ENCODE peak calls at places on chromosomes 2 and 18, in five cellular contexts. W is tibial artery, X is small intestine, V is H9, C is pancreas. S is an unnamed sample. For H3K4me1 and H3K27me3, the result is how much of the 10 kb centered on the place peaks cover.

GRCh38 chr2:157349949-157350510 is 24.4 kb upstream of the ERMN start:
- DNase-seq in V (no peak), X (no peak), W (no peak), C (no peak), S (no peak)

GRCh38 chr2:226829721-226830631 is 5.9 kb upstream of the RHBDD1 start:
- DNase-seq in W (no peak), C (no peak), X (no peak), V (no peak), S (no peak)

GRCh38 chr18:54734059-54734458 is 94.2 kb upstream of the RAB27B start:
- DNase-seq in C (no peak), W (no peak), V (no peak), X (no peak), S (no peak)

GRCh38 chr2:242069018-242069417 is 199.5 kb downstream of the RTP5 start:
- DNase-seq in X (no peak), W (no peak), C (no peak), V (no peak), S (no peak)

GRCh38 chr2:144583741-144584453 is 64.0 kb upstream of the ZEB2 start:
- DNase-seq in W (no peak), V (no peak), C (no peak), X (no peak), S (no peak)

GRCh38 chr18:26685438-26686173 is 137.3 kb upstream of the KCTD1 start:
- DNase-seq in W (no peak), X (no peak), V (no peak), C (no peak), S (peak)

GRCh38 chr2:189014426-189015138 is 40.4 kb downstream of the COL3A1 start:
- DNase-seq in W (no peak), C (no peak), X (no peak), V (no peak), S (no peak)

GRCh38 chr2:18219676-18220075 is 340.8 kb downstream of the RDH14 start:
- DNase-seq in W (no peak), V (no peak), C (no peak), X (no peak), S (no peak)

GRCh38 chr2:86064006-86064405 is 41.7 kb downstream of the POLR1A start:
- DNase-seq in X (no peak), C (no peak), W (no peak), V (no peak), S (no peak)
- H3K4me1 ChIP-seq in X (under half), C (under half), W (under half), V (under half), S (under half)

GRCh38 chr2:171608168-171608567 is 79.1 kb upstream of the DYNC1I2 start:
- DNase-seq in W (no peak), X (no peak), V (no peak), C (no peak), S (no peak)
- H3K27me3 ChIP-seq in W (under half), X (under half), V (under half), C (under half), S (under half)

GRCh38 chr2:47054036-47054555 is 101.0 kb downstream of the STPG4 start:
- DNase-seq in W (no peak), V (no peak), X (no peak), C (no peak), S (no peak)

GRCh38 chr2:47056875-47057731 is 98.0 kb downstream of the STPG4 start:
- DNase-seq in C (no peak), V (no peak), W (no peak), X (no peak), S (no peak)

GRCh38 chr2:47052847-47053246 is 102.3 kb downstream of the STPG4 start:
- DNase-seq in W (no peak), X (no peak), C (no peak), V (no peak), S (no peak)

GRCh38 chr2:47056374-47056773 is 98.7 kb downstream of the STPG4 start:
- DNase-seq in V (no peak), C (no peak), W (peak), X (no peak), S (no peak)

DNA sequence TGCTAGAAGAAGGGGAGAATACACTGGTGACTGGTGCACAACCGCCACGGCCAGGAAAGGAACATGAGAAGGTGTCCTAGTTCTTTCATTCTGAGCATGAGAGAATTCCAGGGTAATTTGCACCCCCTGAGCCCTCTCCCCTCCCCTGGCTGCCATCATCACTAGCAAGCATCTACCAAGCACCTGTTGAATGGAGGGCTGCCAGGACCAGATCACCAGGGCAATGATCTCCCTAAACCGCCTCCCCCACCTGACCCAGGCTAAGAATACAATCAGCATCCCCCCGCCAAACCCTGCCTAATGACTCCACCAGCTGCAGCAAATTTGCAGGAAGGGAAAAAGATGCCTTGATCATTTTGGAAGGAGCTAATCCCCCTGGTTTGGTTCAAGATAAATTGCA is 100.2 kb downstream of the STPG4 start:
- DNase-seq in C (no peak), V (no peak), W (no peak), X (no peak), S (no peak)
- H3K4me1 ChIP-seq in C (under half), V (under half), W (half or more), X (under half), S (under half)

GRCh38 chr18:78778651-78779050 is 201.0 kb upstream of the SALL3 start:
- DNase-seq in X (no peak), V (no peak), C (no peak), W (no peak), S (no peak)

GRCh38 chr18:78776151-78776550 is 203.5 kb upstream of the SALL3 start:
- DNase-seq in W (no peak), X (no peak), V (no peak), C (no peak), S (no peak)

GRCh38 chr18:78774741-78775141 is 204.9 kb upstream of the SALL3 start:
- DNase-seq in C (no peak), X (no peak), V (no peak), W (no peak), S (no peak)

GRCh38 chr18:78777992-78778391 is 201.6 kb upstream of the SALL3 start:
- DNase-seq in X (no peak), C (no peak), V (no peak), W (no peak), S (no peak)

GRCh38 chr18:78776706-78777105 is 202.9 kb upstream of the SALL3 start:
- DNase-seq in C (no peak), V (no peak), X (no peak), W (no peak), S (no peak)
- H3K27me3 ChIP-seq in C (under half), V (under half), X (under half), W (under half), S (under half)

GRCh38 chr2:98153402-98153938 is 66.5 kb downstream of the VWA3B start:
- DNase-seq in C (no peak), W (no peak), V (no peak), X (no peak), S (no peak)

GRCh38 chr2:98157557-98157956 is 70.6 kb downstream of the VWA3B start:
- DNase-seq in C (no peak), X (peak), V (peak), W (no peak), S (peak)

GRCh38 chr2:98155291-98155690 is 68.3 kb downstream of the VWA3B start:
- DNase-seq in W (no peak), V (no peak), C (no peak), X (no peak), S (no peak)

GRCh38 chr2:98158305-98158704 is 71.3 kb downstream of the VWA3B start:
- DNase-seq in C (no peak), X (peak), W (peak), V (peak), S (no peak)

GRCh38 chr2:98155721-98156120 is 68.8 kb downstream of the VWA3B start:
- DNase-seq in C (no peak), V (peak), W (no peak), X (no peak), S (no peak)
- H3K4me1 ChIP-seq in C (under half), V (under half), W (under half), X (under half), S (under half)

GRCh38 chr2:37154790-37155189 is 2.0 kb downstream of the EIF2AK2 start:
- DNase-seq in W (no peak), C (no peak), X (no peak), V (no peak), S (no peak)

GRCh38 chr2:37153224-37153623 is 3.6 kb downstream of the EIF2AK2 start:
- DNase-seq in W (no peak), C (no peak), V (no peak), X (no peak), S (no peak)

GRCh38 chr2:37156071-37156856 is 516 bp downstream of the EIF2AK2 start:
- DNase-seq in V (peak), W (peak), C (peak), X (peak), S (peak)

DNA sequence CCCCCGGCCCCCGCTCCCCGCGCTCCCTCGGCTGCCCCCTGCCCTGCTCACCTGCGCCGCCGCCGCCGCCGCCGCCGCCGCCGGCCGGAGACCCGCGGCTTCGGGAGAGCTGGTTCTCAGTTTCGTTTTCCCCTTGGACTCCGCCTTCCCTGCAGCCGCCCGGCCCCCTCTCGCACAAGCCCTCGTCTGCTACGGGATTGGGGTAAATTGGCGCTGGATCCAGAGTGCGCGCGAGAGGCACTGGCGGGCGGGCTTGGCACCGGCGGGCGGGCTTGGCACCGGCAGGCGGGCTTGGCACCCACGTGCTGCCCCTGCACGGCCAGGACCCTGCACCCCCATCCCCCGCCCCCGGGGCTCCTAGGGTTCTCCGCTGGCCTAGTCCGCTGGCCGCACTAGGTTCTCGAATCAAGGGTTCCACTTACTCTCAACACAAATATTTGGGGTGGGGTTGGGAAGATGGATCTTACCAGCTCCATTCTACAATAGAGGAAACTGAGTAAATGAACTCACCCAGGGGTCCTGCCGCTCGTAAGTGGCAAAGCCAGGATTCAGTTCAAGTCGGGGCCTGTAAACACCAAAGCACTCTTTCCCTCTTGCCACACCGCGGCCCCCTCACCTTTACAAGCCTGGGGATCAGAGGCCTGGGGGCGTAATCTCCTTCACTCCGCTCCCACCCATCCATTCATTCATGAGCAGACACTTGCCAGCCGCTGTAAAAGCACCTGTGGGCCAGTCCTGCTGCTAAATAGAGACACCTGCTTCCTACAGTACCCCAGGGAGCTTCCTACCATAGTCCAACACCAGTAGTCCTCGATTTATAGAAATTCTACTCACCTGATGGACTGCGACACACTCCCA is at the start of gene EIF2AK2:
- DNase-seq in X (peak), C (peak), W (peak), V (peak), S (peak)
- H3K27me3 ChIP-seq in X (under half), C (under half), W (under half), V (under half), S (under half)

DNA sequence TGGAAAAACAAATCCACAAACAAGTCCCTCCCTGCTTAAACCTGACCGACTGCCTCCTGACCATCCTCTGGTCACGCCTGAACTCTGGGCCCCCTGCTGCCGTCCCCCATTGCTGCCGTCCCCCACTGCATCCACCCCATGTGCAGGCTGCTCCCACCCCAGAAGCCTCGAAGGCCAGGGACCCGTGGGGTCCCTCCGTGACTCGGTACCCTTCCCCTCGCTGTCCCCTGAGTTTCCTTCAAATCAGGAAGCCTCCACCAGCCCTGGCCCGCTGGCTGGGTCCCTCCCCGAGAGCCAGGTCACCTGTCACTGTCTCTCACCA is 17.9 kb upstream of the AGXT start:
- DNase-seq in V (no peak), X (no peak), C (no peak), W (no peak), S (no peak)
- H3K4me1 ChIP-seq in V (under half), X (under half), C (under half), W (under half), S (under half)

S was measured in neural progenitor cell.